ENCODE peak calls at places on chromosome 21, in four cellular contexts. C is H1, R is HepG2, S is GM12878. X is an unnamed sample.

GRCh38 chr21:39451332-39452206 is at the start of gene SH3BGR:
- DNase-seq in C (peak; percentile 65), R (no peak), S (no peak), X (peak; percentile 88)

GRCh38 chr21:14057313-14057712 is 153.4 kb downstream of the LIPI start:
- DNase-seq in C (no peak), R (no peak), S (no peak), X (no peak)

GRCh38 chr21:32666258-32666657 is 54.1 kb upstream of the CFAP298 start:
- DNase-seq in C (no peak), R (no peak), S (no peak), X (no peak)

GRCh38 chr21:16590186-16590585 is 860.4 kb downstream of the USP25 start:
- DNase-seq in C (no peak), R (no peak), S (no peak), X (no peak)

GRCh38 chr21:39020751-39021474 is 162.3 kb downstream of the PSMG1 start:
- DNase-seq in C (no peak), R (peak; percentile 64), S (no peak), X (no peak)

GRCh38 chr21:38474124-38474523 is 24.2 kb downstream of the ERG start:
- DNase-seq in C (no peak), R (no peak), S (no peak), X (no peak)

GRCh38 chr21:38140192-38140905 is 116.4 kb upstream of the KCNJ15 start:
- DNase-seq in C (no peak), R (no peak), S (no peak), X (no peak)

GRCh38 chr21:16592399-16592798 is 862.6 kb downstream of the USP25 start:
- DNase-seq in C (no peak), R (no peak), S (no peak), X (no peak)

GRCh38 chr21:43944181-43944633 is 67.9 kb upstream of the TRAPPC10 start:
- DNase-seq in C (no peak), R (no peak), S (no peak), X (no peak)

GRCh38 chr21:34592120-34592561 is 22.8 kb downstream of the RCAN1 start:
- DNase-seq in C (no peak), R (no peak), S (no peak), X (peak; percentile 40)

GRCh38 chr21:18716578-18717138 is 313.1 kb upstream of the TMPRSS15 start:
- DNase-seq in C (no peak), R (no peak), S (no peak), X (no peak)

GRCh38 chr21:38908537-38908936 is 102.8 kb downstream of the ETS2 start:
- DNase-seq in C (no peak), R (no peak), S (no peak), X (no peak)

GRCh38 chr21:33825898-33826297 is 89.7 kb downstream of the ATP5PO start:
- DNase-seq in C (no peak), R (no peak), S (no peak), X (no peak)

GRCh38 chr21:34351786-34352241 is 12.0 kb upstream of the KCNE2 start:
- DNase-seq in C (no peak), R (peak; percentile 80), S (peak; percentile 28), X (peak; percentile 72)

GRCh38 chr21:43832648-43833047 is 32.4 kb upstream of the AGPAT3 start:
- DNase-seq in C (no peak), R (no peak), S (no peak), X (no peak)

GRCh38 chr21:33974513-33975468 is 59.2 kb upstream of the ATP5PO start:
- DNase-seq in C (peak; percentile 20), R (no peak), S (no peak), X (no peak)

GRCh38 chr21:39125752-39126485 is 57.3 kb downstream of the PSMG1 start:
- DNase-seq in C (peak; percentile 69), R (peak; percentile 80), S (no peak), X (no peak)

GRCh38 chr21:20507783-20508182 is 490.4 kb upstream of the NCAM2 start:
- DNase-seq in C (no peak), R (no peak), S (no peak), X (no peak)
- TF ChIP-seq POLR2A in C (no peak), R (no peak), S (no peak), X (no peak)

DNA sequence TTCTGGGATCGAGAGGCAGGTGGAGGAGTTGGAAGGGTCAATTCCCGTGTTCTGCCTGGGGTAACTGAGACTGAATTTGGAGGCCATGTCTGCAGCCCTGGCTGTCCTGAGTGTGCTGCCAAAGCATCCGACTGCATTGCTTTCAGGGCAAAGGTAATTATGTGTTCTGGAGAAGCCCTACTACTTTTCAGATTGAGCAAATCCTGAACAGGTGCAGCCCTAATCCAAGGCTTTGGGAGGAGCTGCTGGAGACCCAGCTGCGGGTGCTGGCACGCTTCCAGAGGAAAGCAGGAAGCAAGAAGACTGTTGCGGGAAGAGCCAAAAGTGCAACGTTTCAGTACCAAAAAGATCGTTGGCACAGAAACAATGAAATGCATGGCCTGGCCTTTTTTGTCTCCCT is 73.7 kb upstream of the NRIP1 start:
- DNase-seq in C (no peak), R (no peak), S (no peak), X (no peak)
- TF ChIP-seq CHD2 in C (no peak), R (no peak), S (no peak), X (no peak)

DNA sequence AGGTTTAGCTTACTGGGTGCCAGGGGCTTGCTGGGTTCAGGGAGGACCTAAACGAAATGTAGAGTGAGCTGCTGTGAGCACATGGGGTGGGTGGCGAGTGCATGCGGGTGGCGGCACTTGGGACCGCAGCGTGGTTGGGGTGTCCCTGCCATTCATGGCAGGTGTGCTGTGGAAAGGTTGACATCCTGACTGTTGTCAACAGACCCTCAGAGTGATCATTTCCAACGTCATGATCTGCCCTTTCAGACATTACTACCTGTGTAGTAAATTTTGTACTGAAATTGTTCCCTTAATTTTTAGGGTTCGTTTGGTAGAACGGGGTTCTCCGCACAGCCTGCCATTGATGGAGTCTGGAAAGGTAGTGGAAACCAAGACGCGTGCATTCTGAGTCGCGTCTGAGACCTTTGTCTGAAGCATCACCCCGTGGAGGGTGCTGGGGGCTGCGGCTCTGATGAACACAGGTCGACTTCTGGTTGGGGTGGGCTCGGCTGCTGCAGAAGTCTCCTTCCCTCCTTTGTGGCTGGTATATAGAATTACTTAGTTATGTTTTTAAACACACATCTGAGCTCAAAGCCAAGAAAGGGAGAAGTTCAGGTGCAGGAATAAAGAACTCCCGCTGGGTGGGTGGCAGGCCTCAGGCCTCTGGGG is 43.3 kb downstream of the S100B start:
- DNase-seq in C (no peak), R (no peak), S (no peak), X (no peak)
- TF ChIP-seq ATF3 in C (no peak), R (no peak), S (no peak), X (no peak)

DNA sequence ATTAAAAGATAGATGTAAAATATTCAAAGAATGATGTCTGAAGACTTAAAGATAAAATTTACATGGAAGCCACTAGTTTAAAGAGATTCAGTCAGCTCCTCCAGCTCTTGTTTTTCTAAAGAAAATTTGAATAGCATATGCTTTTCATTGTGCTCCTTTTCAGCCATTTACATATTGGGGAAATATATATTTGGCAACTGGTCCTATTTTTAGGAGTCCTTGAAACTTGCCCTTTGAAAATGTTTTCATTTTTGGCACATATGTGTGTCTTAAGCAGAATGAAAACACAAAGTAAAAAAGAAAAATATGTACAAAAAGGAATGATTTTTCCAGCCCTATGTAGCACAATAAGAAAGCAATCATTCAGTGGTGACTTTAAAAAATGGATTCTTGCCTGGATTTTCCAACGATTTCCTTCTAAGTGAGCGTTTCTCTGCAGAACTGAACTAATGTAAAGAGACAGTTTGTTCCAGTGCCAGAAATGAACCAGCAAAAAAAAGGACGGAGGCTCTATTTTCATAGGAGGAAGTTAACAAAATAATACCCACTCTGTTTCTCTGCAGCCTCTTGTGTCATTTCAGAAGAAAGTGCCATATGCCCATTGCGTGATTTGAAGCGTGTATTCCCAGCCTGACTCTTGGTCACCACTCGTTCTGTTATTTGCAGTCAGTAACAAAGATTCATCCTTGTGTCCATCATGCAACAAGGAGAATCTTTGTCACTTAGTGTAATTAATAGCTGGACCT is 340.1 kb downstream of the SETD4 start:
- DNase-seq in C (no peak), R (no peak), S (no peak), X (no peak)
- TF ChIP-seq POLR2A in C (no peak), R (no peak), S (no peak), X (no peak)

GRCh38 chr21:25871566-25871965 is 136.8 kb downstream of the GABPA start:
- DNase-seq in C (peak; percentile 58), R (no peak), S (no peak), X (peak; percentile 24)
- TF ChIP-seq CHD2 in C (no peak), R (no peak), S (no peak), X (no peak)

GRCh38 chr21:45124596-45124995 is 50.2 kb downstream of the ADARB1 start:
- DNase-seq in C (no peak), R (no peak), S (no peak), X (no peak)

GRCh38 chr21:45126085-45126687 is 51.8 kb downstream of the ADARB1 start:
- DNase-seq in C (no peak), R (no peak), S (no peak), X (no peak)

GRCh38 chr21:45126983-45127382 is 52.6 kb downstream of the ADARB1 start:
- DNase-seq in C (no peak), R (no peak), S (no peak), X (no peak)

GRCh38 chr21:45123440-45123839 is 49.1 kb downstream of the ADARB1 start:
- DNase-seq in C (no peak), R (peak; percentile 53), S (no peak), X (no peak)

DNA sequence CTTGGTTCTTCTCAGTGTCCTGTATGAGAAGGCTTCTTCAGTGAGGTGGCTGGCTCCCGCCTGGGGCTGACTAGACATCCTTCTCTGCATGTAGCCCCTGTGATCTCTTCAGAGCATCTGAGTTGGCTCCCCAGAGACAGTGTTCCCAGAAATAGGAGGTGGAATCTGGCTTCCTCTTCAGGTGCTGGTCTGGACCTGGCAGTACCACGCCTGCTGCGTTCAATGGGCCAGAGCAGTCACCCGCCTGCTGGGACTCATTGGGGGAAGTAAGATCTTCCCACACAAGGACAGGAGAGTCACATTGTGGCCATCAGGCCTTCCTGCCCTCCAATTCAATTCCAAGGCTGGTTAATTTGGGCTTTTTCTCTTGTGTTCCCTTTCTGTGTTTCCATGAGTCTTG is 51.0 kb downstream of the ADARB1 start:
- DNase-seq in C (no peak), R (no peak), S (no peak), X (no peak)
- TF ChIP-seq ATF3 in C (no peak), R (no peak), S (no peak), X (no peak)

GRCh38 chr21:25422610-25423608 is 184.4 kb downstream of the MRPL39 start:
- DNase-seq in C (no peak), R (no peak), S (no peak), X (no peak)
- TF ChIP-seq POLR2A in C (no peak), R (no peak), S (no peak), X (no peak)

GRCh38 chr21:36839735-36840134 is 126.7 kb downstream of the HLCS start:
- DNase-seq in C (no peak), R (no peak), S (no peak), X (no peak)

GRCh38 chr21:36830041-36830440 is 131.1 kb downstream of the SIM2 start:
- DNase-seq in C (no peak), R (no peak), S (no peak), X (no peak)

GRCh38 chr21:36834192-36834591 is 132.3 kb downstream of the HLCS start:
- DNase-seq in C (no peak), R (no peak), S (no peak), X (no peak)

GRCh38 chr21:36839123-36839522 is 127.3 kb downstream of the HLCS start:
- DNase-seq in C (no peak), R (no peak), S (no peak), X (no peak)

DNA sequence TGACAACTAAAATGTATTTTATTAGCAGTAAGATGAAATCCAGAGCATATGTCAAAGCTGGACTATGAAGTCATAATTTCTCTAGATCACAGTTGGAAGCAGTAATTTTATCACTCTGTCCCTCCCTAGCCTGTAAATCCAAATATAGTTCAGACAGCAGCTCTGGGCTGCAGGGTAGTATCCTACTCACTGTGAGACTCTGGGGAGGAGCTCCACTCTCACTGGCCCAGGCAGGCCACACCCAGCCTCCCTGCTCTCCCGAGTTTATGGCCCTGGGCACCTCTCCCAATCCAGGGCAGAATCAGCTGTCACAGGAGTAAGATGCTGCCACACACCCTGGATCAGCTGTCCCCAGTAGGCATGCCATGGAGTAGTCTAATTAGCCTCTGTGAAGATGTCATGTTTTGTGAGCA is 131.1 kb downstream of the HLCS start:
- DNase-seq in C (no peak), R (no peak), S (no peak), X (no peak)
- TF ChIP-seq CHD2 in C (no peak), R (no peak), S (no peak), X (no peak)